ENCODE peak calls at places on chromosomes 4 and X, in five cellular contexts. S, T, H, D and Q are unnamed samples.

GRCh38 chr4:125016892-125017299 is 297.9 kb upstream of the FAT4 start:
- DNase-seq in D (no peak), H (no peak), T (no peak), S (no peak), Q (no peak)

GRCh38 chr4:22986881-22987280 is 294.1 kb downstream of the GBA3 start:
- DNase-seq in D (no peak), T (peak; percentile 3), S (no peak), H (no peak), Q (no peak)

GRCh38 chr4:19216495-19216894 is 1035.2 kb upstream of the SLIT2 start:
- DNase-seq in T (no peak), D (no peak), S (no peak), H (no peak), Q (no peak)

GRCh38 chr4:48985976-48986653 is at the start of gene CWH43:
- DNase-seq in S (no peak), T (no peak), H (no peak), D (no peak), Q (no peak)

GRCh38 chr4:187606581-187606980 is 389.0 kb upstream of the ZFP42 start:
- DNase-seq in H (peak; percentile 35), S (no peak), T (peak; percentile 62), D (no peak), Q (peak; percentile 45)

GRCh38 chr4:99013402-99013843 is 17.9 kb downstream of the METAP1 start:
- DNase-seq in D (no peak), S (no peak), H (no peak), T (no peak), Q (no peak)

GRCh38 chr4:112766422-112766821 is 129.5 kb downstream of the LARP7 start:
- DNase-seq in H (no peak), D (peak; percentile 12), S (no peak), T (peak; percentile 44), Q (peak; percentile 69)

GRCh38 chrX:129932137-129932791 is 26.3 kb downstream of the UTP14A start:
- DNase-seq in D (peak; percentile 43), S (peak; percentile 95), T (peak; percentile 91), H (peak; percentile 47), Q (peak; percentile 80)

GRCh38 chr4:86156526-86156925 is 203.3 kb downstream of the MAPK10 start:
- DNase-seq in H (no peak), S (no peak), T (no peak), D (no peak), Q (no peak)

GRCh38 chr4:175935016-175935661 is 123.1 kb upstream of the GPM6A start:
- DNase-seq in D (no peak), H (no peak), T (no peak), S (no peak), Q (no peak)

GRCh38 chrX:5857232-5857631 is 371.4 kb downstream of the NLGN4X start:
- DNase-seq in T (no peak), H (no peak), S (no peak), D (no peak), Q (no peak)

GRCh38 chrX:129065895-129066294 is 457.4 kb downstream of the SMARCA1 start:
- DNase-seq in S (no peak), T (no peak), H (no peak), D (no peak), Q (no peak)

GRCh38 chr4:88793473-88793872 is 95.8 kb upstream of the NAP1L5 start:
- DNase-seq in T (no peak), S (no peak), D (no peak), H (no peak), Q (no peak)

GRCh38 chr4:21113496-21114213 is 413.4 kb downstream of the PACRGL start:
- DNase-seq in D (peak; percentile 73), T (peak; percentile 88), S (no peak), H (no peak), Q (no peak)

GRCh38 chr4:40227284-40227683 is 30.5 kb downstream of the RHOH start:
- DNase-seq in H (no peak), S (no peak), D (no peak), T (no peak), Q (no peak)

GRCh38 chr4:74262522-74262921 is 45.7 kb upstream of the EPGN start:
- DNase-seq in S (no peak), T (peak; percentile 40), H (peak; percentile 1), D (no peak), Q (no peak)

GRCh38 chr4:164536829-164537228 is 217.1 kb upstream of the SMIM31 start:
- DNase-seq in S (peak; percentile 63), H (no peak), T (peak; percentile 72), D (peak; percentile 97), Q (no peak)

GRCh38 chrX:109553862-109554261 is 17.2 kb downstream of the NXT2 start:
- DNase-seq in T (no peak), H (no peak), S (no peak), D (no peak), Q (no peak)

GRCh38 chr4:174714393-174715211 is 114.4 kb downstream of the GLRA3 start:
- DNase-seq in T (peak; percentile 72), H (peak; percentile 20), D (no peak), S (no peak), Q (peak; percentile 60)

GRCh38 chr4:73137121-73137520 is 67.6 kb upstream of the COX18 start:
- DNase-seq in H (no peak), T (no peak), D (no peak), S (no peak), Q (no peak)

GRCh38 chrX:103554687-103555417 is 30.5 kb upstream of the TCEAL4 start:
- DNase-seq in H (peak; percentile 15), S (peak; percentile 78), D (no peak), T (peak; percentile 54), Q (no peak)

GRCh38 chrX:13936804-13937203 is 92.9 kb downstream of the GEMIN8 start:
- DNase-seq in H (no peak), T (no peak), S (no peak), D (no peak), Q (no peak)

GRCh38 chr4:149292422-149293055 is 523.1 kb downstream of the IQCM start:
- DNase-seq in H (no peak), T (no peak), S (no peak), D (no peak), Q (no peak)

GRCh38 chr4:23885943-23886590 is 3.8 kb downstream of the PPARGC1A start:
- DNase-seq in H (no peak), S (no peak), D (no peak), T (no peak), Q (no peak)

GRCh38 chr4:109801099-109801789 is 555 bp downstream of the CFI start:
- DNase-seq in S (no peak), H (no peak), D (no peak), T (no peak), Q (no peak)

GRCh38 chr4:184802203-184803015 is 23.4 kb downstream of the ACSL1 start:
- DNase-seq in S (no peak), D (peak; percentile 92), H (no peak), T (peak; percentile 53), Q (no peak)

GRCh38 chr4:27490315-27490714 is 629.7 kb downstream of the STIM2 start:
- DNase-seq in S (peak; percentile 53), D (no peak), H (no peak), T (no peak), Q (no peak)

GRCh38 chr4:151015458-151016344 is 617 bp upstream of the LRBA start:
- DNase-seq in H (peak; percentile 91), D (no peak), S (peak; percentile 89), T (peak; percentile 56), Q (peak; percentile 85)

GRCh38 chr4:8548731-8549351 is 31.4 kb upstream of the GPR78 start:
- DNase-seq in H (no peak), T (no peak), S (peak; percentile 66), D (no peak), Q (no peak)

GRCh38 chr4:179624768-179625181 is 2182.5 kb upstream of the AGA start:
- DNase-seq in T (peak; percentile 19), H (no peak), D (peak; percentile 59), S (no peak), Q (no peak)

GRCh38 chrX:153608821-153609220 is 9.9 kb upstream of the CCNQ start:
- DNase-seq in H (no peak), S (no peak), T (peak; percentile 27), D (no peak), Q (no peak)

GRCh38 chr4:78356251-78356650 is 195.3 kb upstream of the ANXA3 start:
- DNase-seq in D (no peak), H (no peak), T (no peak), S (no peak), Q (no peak)

GRCh38 chr4:150572704-150573504 is 9.0 kb upstream of the MAB21L2 start:
- DNase-seq in S (no peak), T (no peak), D (no peak), H (no peak), Q (no peak)